ENCODE peak calls at places on chromosome 16, in four cellular contexts. O is lower lobe of right lung, Y is WERI-Rb-1, Z is PC-9. E is an unnamed sample.
A peak's percentile ranks its signal among the peaks of the same experiment; 100 is the strongest.

GRCh38 chr16:77869997-77870813 is 81.8 kb downstream of the VAT1L start:
- DNase-seq in O (no peak), Y (peak; percentile 16), Z (no peak), E (no peak)

GRCh38 chr16:87721622-87722565 is 43.9 kb downstream of the KLHDC4 start:
- DNase-seq in O (no peak), Y (no peak), Z (no peak), E (no peak)

GRCh38 chr16:6447046-6447445 is 885.6 kb upstream of the RBFOX1 start:
- DNase-seq in O (no peak), Y (no peak), Z (no peak), E (no peak)

GRCh38 chr16:27485126-27485525 is 64.6 kb downstream of the GTF3C1 start:
- DNase-seq in O (no peak), Y (no peak), Z (no peak), E (no peak)

GRCh38 chr16:46842192-46842895 is 11.4 kb upstream of the C16orf87 start:
- DNase-seq in O (no peak), Y (no peak), Z (no peak), E (no peak)

GRCh38 chr16:56589141-56590039 is at the start of gene MT3:
- DNase-seq in O (no peak), Y (no peak), Z (no peak), E (no peak)

GRCh38 chr16:10093564-10093963 is 88.7 kb downstream of the GRIN2A start:
- DNase-seq in O (no peak), Y (no peak), Z (no peak), E (no peak)

GRCh38 chr16:49858200-49859129 is 2.6 kb upstream of the ZNF423 start:
- DNase-seq in O (no peak), Y (peak; percentile 91), Z (no peak), E (peak; percentile 55)

GRCh38 chr16:73058221-73058615 is 10.3 kb upstream of the ZFHX3 start:
- DNase-seq in O (peak; percentile 73), Y (no peak), Z (no peak), E (peak; percentile 66)

GRCh38 chr16:12896562-12896961 is 4.8 kb upstream of the SHISA9 start:
- DNase-seq in O (no peak), Y (peak; percentile 37), Z (peak; percentile 40), E (no peak)

DNA sequence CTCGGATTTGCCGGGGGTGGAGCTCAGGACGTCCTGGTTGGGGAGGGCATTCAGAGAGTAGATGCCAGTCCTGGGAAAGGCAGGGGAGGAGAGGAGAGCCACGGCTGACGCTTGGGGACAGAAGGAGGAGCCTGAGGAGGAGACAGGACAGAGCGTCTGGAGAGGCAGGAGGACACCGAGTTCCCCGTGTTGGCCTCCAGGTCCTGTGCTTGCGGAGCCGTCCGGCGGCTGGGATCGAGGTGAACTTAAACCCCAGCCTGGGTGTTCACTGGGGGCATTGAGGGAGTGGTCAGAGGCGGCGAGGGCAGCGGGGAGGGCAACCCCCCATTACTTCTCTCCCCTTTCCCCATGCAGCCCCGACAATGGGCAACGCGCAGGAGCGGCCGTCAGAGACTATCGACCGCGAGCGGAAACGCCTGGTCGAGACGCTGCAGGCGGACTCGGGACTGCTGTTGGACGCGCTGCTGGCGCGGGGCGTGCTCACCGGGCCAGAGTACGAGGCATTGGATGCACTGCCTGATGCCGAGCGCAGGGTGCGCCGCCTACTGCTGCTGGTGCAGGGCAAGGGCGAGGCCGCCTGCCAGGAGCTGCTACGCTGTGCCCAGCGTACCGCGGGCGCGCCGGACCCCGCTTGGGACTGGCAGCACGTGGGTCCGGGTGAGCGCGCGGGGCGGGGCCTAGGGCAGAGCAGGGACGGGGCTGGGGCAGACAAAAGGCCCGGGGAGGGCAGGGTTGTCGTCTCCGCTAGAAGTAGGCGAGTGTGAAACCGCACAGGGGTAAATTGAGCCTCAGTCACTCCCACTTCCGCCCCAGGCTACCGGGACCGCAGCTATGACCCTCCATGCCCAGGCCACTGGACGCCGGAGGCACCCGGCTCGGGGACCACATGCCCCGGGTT is 3.7 kb downstream of the NOL3 start:
- DNase-seq in O (peak; percentile 93), Y (peak; percentile 75), Z (peak; percentile 85), E (peak; percentile 91)
- TF ChIP-seq CTCF in O (peak; percentile 44), Y (peak; percentile 41), Z (no peak), E (peak; percentile 12)

GRCh38 chr16:5034167-5034523 is 410 bp upstream of the NAGPA start:
- DNase-seq in O (no peak), Y (no peak), Z (no peak), E (no peak)
- H3K4me3 ChIP-seq in O (peak overlapping the region; percentile 95), Y (peak overlapping the region; percentile 72), Z (peak overlapping the region; percentile 59), E (peak overlapping the region; percentile 90)

DNA sequence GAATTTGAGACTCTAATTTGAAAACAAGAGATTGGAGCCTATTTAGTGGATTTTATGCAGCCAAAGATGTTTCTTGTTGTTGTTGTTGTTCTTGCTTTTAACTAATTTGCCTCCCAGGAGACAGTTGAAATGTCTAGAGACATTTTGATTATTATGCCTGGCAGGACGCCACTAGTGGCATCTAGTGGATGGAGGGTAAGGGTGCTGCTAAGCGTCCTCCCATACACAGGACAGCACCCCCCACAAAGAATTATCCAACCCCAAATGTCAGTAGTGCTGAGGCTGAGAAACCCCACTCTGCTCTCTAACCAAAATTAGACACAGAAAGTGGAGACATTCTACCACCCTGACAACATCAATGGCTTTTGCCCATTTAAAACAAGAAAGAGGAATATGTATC is 15.4 kb upstream of the HSBP1 start:
- DNase-seq in O (no peak), Y (peak; percentile 8), Z (no peak), E (no peak)
- TF ChIP-seq CTCF in O (no peak), Y (no peak), Z (no peak), E (no peak)

DNA sequence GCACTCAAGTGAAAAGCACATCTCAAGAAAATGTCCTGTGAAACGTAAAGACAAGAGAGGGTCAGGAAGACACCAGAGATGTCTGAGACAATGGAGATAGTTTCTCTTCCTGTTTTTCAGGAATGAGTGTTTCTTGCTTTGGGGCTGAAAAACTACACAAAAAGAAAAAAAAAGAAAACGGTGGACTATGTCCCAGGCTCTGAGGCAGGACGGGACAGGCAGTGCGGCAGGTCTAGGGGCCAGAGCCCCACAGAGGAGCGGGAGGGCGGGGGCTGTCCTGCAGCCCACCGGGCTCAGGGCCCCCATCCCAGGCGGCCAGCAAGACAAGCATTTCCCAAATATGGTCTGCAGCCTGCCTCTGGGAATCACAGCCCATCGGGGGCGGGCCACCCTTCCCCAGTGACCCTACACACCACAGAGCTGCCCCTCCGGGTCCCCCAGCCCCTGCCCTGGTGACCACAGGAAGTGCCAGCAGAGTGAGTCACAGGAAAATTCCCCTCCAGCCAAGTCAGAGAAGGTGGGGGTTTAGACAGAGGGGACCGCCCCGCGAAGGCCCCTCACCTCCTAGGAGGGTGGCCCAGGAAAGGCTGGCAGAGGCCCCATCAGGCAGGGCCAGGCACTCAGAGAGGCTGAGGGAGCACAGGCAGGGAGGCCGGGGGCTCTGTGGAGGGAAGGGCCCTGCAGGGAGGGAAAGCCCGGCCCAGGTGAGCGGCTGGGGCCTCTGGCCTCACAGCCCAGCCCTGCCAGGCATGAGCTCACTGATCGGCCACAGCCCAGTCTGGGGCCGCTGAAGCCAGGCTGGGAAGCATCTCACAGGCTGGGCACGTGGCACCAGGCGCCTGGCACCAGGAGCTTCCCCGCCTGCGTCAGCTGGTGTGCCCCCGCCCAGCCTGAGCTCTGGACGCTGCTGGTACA is 6.3 kb downstream of the BCAR1 start:
- DNase-seq in O (peak; percentile 83), Y (no peak), Z (peak; percentile 93), E (peak; percentile 97)
- H3K4me3 ChIP-seq in O (peak overlapping the region; percentile 22), Y (no peak overlapping the region), Z (peak overlapping the region; percentile 30), E (peak overlapping the region; percentile 2)

GRCh38 chr16:23081675-23082119 is 67.6 kb downstream of the USP31 start:
- DNase-seq in O (no peak), Y (no peak), Z (no peak), E (peak; percentile 85)
- TF ChIP-seq CTCF in O (no peak), Y (no peak), Z (no peak), E (peak; percentile 17)

DNA sequence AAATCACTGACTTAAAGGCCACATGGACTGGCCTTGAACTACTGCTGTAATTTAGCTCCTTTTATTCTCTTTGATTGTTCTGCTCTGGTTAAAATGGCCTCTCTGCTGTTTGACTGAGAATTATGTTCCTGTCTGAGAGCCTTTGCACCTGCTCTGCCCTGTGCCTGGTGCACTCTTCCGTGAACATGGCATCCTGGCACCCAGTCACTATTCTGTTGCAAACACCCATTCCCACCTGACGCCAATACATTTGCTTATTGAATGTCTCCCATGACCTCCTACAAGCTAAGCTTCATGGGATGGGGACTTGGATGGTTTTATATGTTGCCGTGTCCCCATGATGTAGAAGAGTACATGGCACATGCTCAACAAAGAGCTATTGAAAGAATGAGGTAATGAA is 20.1 kb downstream of the HSD17B2 start:
- DNase-seq in O (no peak), Y (no peak), Z (no peak), E (no peak)
- H3K4me3 ChIP-seq in O (no peak overlapping the region), Y (no peak overlapping the region), Z (no peak overlapping the region), E (no peak overlapping the region)

DNA sequence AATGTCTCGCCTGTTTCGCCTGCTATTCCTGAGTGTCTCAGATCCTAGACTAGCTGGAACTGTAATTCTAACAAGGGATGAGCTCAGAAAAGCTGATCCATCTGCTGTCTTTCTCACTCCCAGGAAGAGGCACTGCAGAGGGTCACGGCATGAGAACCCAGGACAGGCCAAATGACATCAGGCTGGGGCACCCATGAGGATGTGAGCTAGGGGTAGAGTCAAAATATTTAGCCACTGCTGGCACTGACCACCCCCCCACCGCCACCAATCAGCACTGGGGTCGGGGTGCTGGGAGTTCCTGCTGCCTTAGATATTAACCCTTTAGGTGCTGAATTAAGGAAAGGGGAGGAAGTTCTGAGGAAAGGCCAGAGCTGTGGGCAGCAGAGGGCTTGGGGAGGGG is 112.4 kb downstream of the IRX3 start:
- DNase-seq in O (no peak), Y (peak; percentile 78), Z (no peak), E (no peak)
- TF ChIP-seq CTCF in O (no peak), Y (no peak), Z (no peak), E (no peak)